ENCODE peak calls at places on chromosome 9, in eight cellular contexts. D, T, W, X, Z, J, O and Q are unnamed samples.
A peak's percentile ranks its signal among the peaks of the same experiment; 100 is the strongest.

GRCh38 chr9:105243015-105243686 is 1.3 kb upstream of the SLC44A1 start:
- DNase-seq in T (no peak), Z (no peak), D (no peak), J (no peak), O (no peak), W (no peak), X (no peak), Q (no peak)

GRCh38 chr9:68780735-68781134 is 75.7 kb downstream of the PIP5K1B start:
- DNase-seq in Z (no peak), O (no peak), X (no peak), D (no peak), T (no peak), W (no peak), J (peak; percentile 26), Q (peak; percentile 10)

GRCh38 chr9:13267743-13268142 is 11.7 kb downstream of the MPDZ start:
- DNase-seq in J (no peak), Z (no peak), T (no peak), X (no peak), D (no peak), W (no peak), O (no peak), Q (no peak)

GRCh38 chr9:117927354-117927753 is 223.2 kb downstream of the TLR4 start:
- DNase-seq in X (no peak), W (no peak), J (no peak), D (no peak), Z (no peak), T (no peak), O (no peak), Q (no peak)

GRCh38 chr9:130549093-130549735 is 30.2 kb upstream of the FUBP3 start:
- DNase-seq in Z (no peak), J (peak; percentile 25), D (no peak), W (no peak), O (no peak), T (no peak), X (no peak), Q (no peak)

GRCh38 chr9:113631811-113632665 is 168.5 kb downstream of the RGS3 start:
- DNase-seq in Z (no peak), T (no peak), W (no peak), O (no peak), X (no peak), D (no peak), J (peak; percentile 50), Q (no peak)

GRCh38 chr9:686381-686813 is 155.1 kb upstream of the DMRT1 start:
- DNase-seq in J (no peak), Z (no peak), T (no peak), X (no peak), W (no peak), O (no peak), D (no peak), Q (no peak)

GRCh38 chr9:36316629-36317317 is 58.5 kb upstream of the GNE start:
- DNase-seq in T (peak; percentile 39), X (no peak), J (no peak), W (no peak), D (no peak), O (no peak), Z (no peak), Q (no peak)

GRCh38 chr9:89887286-89887685 is 282.5 kb downstream of the GADD45G start:
- DNase-seq in W (no peak), Z (no peak), J (no peak), X (no peak), O (no peak), T (peak; percentile 21), D (no peak), Q (no peak)

GRCh38 chr9:131282688-131283422 is 6.5 kb upstream of the FAM78A start:
- DNase-seq in J (peak; percentile 42), D (no peak), X (no peak), Z (no peak), T (no peak), O (no peak), W (no peak), Q (no peak)

GRCh38 chr9:113657765-113658564 is 194.4 kb downstream of the RGS3 start:
- DNase-seq in X (peak; percentile 58), J (peak; percentile 93), O (peak; percentile 74), W (peak; percentile 49), Z (peak; percentile 88), T (peak; percentile 91), D (peak; percentile 79), Q (peak; percentile 85)

GRCh38 chr9:93117924-93118862 is 15.9 kb downstream of the NINJ1 start:
- DNase-seq in D (no peak), Z (no peak), X (no peak), J (no peak), T (no peak), O (no peak), W (no peak), Q (no peak)

GRCh38 chr9:34961574-34962480 is 3.7 kb downstream of the PHF24 start:
- DNase-seq in T (no peak), X (no peak), J (no peak), Z (no peak), D (no peak), O (no peak), W (no peak), Q (no peak)

GRCh38 chr9:126650404-126650804 is 36.7 kb downstream of the LMX1B start:
- DNase-seq in X (no peak), W (no peak), J (no peak), O (no peak), D (no peak), T (no peak), Z (no peak), Q (no peak)

GRCh38 chr9:123406691-123407536 is 50.9 kb downstream of the CRB2 start:
- DNase-seq in J (peak; percentile 54), T (no peak), D (peak; percentile 44), Z (no peak), X (no peak), O (no peak), W (no peak), Q (no peak)

GRCh38 chr9:137129456-137130175 is 9.3 kb upstream of the GRIN1 start:
- DNase-seq in Z (peak; percentile 94), D (peak; percentile 76), X (peak; percentile 92), O (peak; percentile 84), W (peak; percentile 88), T (peak; percentile 90), J (peak; percentile 94), Q (peak; percentile 90)

GRCh38 chr9:109448223-109448622 is 49.9 kb downstream of the PTPN3 start:
- DNase-seq in T (no peak), O (no peak), D (no peak), J (no peak), X (no peak), Z (no peak), W (no peak), Q (no peak)

GRCh38 chr9:90107021-90107771 is 502.4 kb downstream of the GADD45G start:
- DNase-seq in X (no peak), J (no peak), T (peak; percentile 65), D (no peak), Z (no peak), O (no peak), W (no peak), Q (no peak)

GRCh38 chr9:131274674-131275331 is 1.5 kb downstream of the FAM78A start:
- DNase-seq in X (no peak), J (no peak), W (no peak), O (no peak), Z (peak; percentile 64), T (no peak), D (no peak), Q (no peak)

GRCh38 chr9:8860925-8861324 is 1061.3 kb upstream of the DMAC1 start:
- DNase-seq in W (no peak), O (no peak), T (no peak), D (no peak), J (peak; percentile 3), Z (no peak), X (no peak), Q (no peak)

GRCh38 chr9:136543830-136544548 is 1.9 kb downstream of the NOTCH1 start:
- DNase-seq in X (no peak), O (no peak), W (no peak), D (no peak), T (no peak), J (peak; percentile 29), Z (no peak), Q (no peak)

GRCh38 chr9:99726758-99727157 is 94.9 kb upstream of the NR4A3 start:
- DNase-seq in X (no peak), Z (no peak), D (no peak), W (no peak), J (no peak), T (no peak), O (no peak), Q (no peak)

GRCh38 chr9:6873862-6874261 is 116.1 kb downstream of the KDM4C start:
- DNase-seq in O (no peak), Z (no peak), J (no peak), W (peak; percentile 31), T (no peak), D (no peak), X (no peak), Q (no peak)

GRCh38 chr9:136018257-136019031 is 57.3 kb upstream of the UBAC1 start:
- DNase-seq in X (no peak), Z (no peak), O (no peak), J (no peak), W (no peak), T (no peak), D (no peak), Q (no peak)

GRCh38 chr9:78103971-78104433 is 72.4 kb upstream of the GNAQ start:
- DNase-seq in T (no peak), X (no peak), W (no peak), Z (no peak), J (no peak), D (no peak), O (no peak), Q (no peak)

GRCh38 chr9:96344458-96345180 is 38.9 kb downstream of the SLC35D2 start:
- DNase-seq in W (no peak), D (peak; percentile 31), O (no peak), Z (no peak), J (peak; percentile 79), X (no peak), T (no peak), Q (peak; percentile 17)

GRCh38 chr9:81264516-81264915 is 424.8 kb downstream of the TLE1 start:
- DNase-seq in O (no peak), Z (no peak), D (peak; percentile 52), X (no peak), J (peak; percentile 98), W (no peak), T (no peak), Q (peak; percentile 89)

GRCh38 chr9:5838884-5839571 is 6.1 kb upstream of the ERMP1 start:
- DNase-seq in W (no peak), X (no peak), Z (no peak), T (peak; percentile 69), J (no peak), O (no peak), D (no peak), Q (no peak)